ENCODE peak calls at places on chromosomes 12 and 14, in seven cellular contexts. H is pancreas, K is cardiac fibroblast, F is mucosa of descending colon, R is AG04450, C is right lobe of liver, Y is AG04449. Q is an unnamed sample.

GRCh38 chr12:3700861-3701260 is 52.0 kb downstream of the CRACR2A start:
- DNase-seq in H (no peak), F (no peak), R (peak), K (peak), Y (peak), C (no peak), Q (peak)

GRCh38 chr12:119578112-119578511 is 15.5 kb upstream of the TMEM233 start:
- DNase-seq in R (no peak), H (no peak), C (no peak), K (peak), Y (no peak), F (no peak), Q (no peak)

GRCh38 chr14:88588081-88588480 is 25.2 kb downstream of the ZC3H14 start:
- DNase-seq in H (no peak), Y (no peak), F (no peak), K (no peak), R (no peak), C (no peak), Q (no peak)

GRCh38 chr12:107385518-107385917 is 292.2 kb upstream of the CRY1 start:
- DNase-seq in F (no peak), Y (no peak), K (peak), H (no peak), R (no peak), C (no peak), Q (no peak)

GRCh38 chr12:3329361-3329760 is 161.6 kb upstream of the PRMT8 start:
- DNase-seq in K (no peak), Y (no peak), H (no peak), C (no peak), F (no peak), R (no peak), Q (no peak)

GRCh38 chr14:95500772-95501401 is 15.6 kb downstream of the SYNE3 start:
- DNase-seq in F (no peak), K (peak), Y (no peak), C (no peak), R (peak), H (no peak), Q (peak)

GRCh38 chr14:52020866-52021717 is 31.7 kb downstream of the RTRAF start:
- DNase-seq in Y (no peak), K (peak), H (no peak), F (peak), R (no peak), C (no peak), Q (no peak)

GRCh38 chr12:21894792-21895392 is 46.3 kb downstream of the ABCC9 start:
- DNase-seq in R (no peak), Y (no peak), K (no peak), C (peak), H (no peak), F (no peak), Q (no peak)

GRCh38 chr12:54141534-54142475 is 47.0 kb downstream of the SMUG1 start:
- DNase-seq in R (no peak), Y (peak), C (no peak), K (peak), F (no peak), H (no peak), Q (no peak)

GRCh38 chr12:119072463-119072862 is 91.1 kb downstream of the SRRM4 start:
- DNase-seq in C (no peak), Y (no peak), R (no peak), H (no peak), F (no peak), K (no peak), Q (no peak)

GRCh38 chr12:65598688-65599087 is 225.6 kb upstream of the HMGA2 start:
- DNase-seq in C (no peak), R (no peak), H (no peak), F (no peak), K (no peak), Y (no peak), Q (no peak)

GRCh38 chr12:43675048-43675904 is 83.3 kb downstream of the PUS7L start:
- DNase-seq in F (no peak), Y (no peak), K (no peak), R (no peak), H (no peak), C (no peak), Q (no peak)

GRCh38 chr12:90102957-90103652 is 394.5 kb upstream of the ATP2B1 start:
- DNase-seq in H (no peak), R (no peak), C (no peak), K (peak), Y (no peak), F (peak), Q (peak)

GRCh38 chr12:103373088-103373523 is 122.7 kb downstream of the C12orf42 start:
- DNase-seq in Y (no peak), H (no peak), F (peak), K (no peak), R (no peak), C (no peak), Q (no peak)

GRCh38 chr14:89618309-89618708 is 201.3 kb upstream of the FOXN3 start:
- DNase-seq in R (no peak), F (peak), H (no peak), C (peak), Y (no peak), K (peak), Q (no peak)

GRCh38 chr12:52147983-52148540 is 43.8 kb downstream of the KRT80 start:
- DNase-seq in Y (no peak), R (no peak), C (no peak), F (no peak), H (no peak), K (peak), Q (no peak)

GRCh38 chr12:42141981-42142606 is 2.6 kb downstream of the GXYLT1 start:
- DNase-seq in Y (no peak), F (no peak), C (no peak), K (no peak), H (no peak), R (no peak), Q (no peak)

GRCh38 chr12:68532204-68532886 is 78.4 kb upstream of the RAP1B start:
- DNase-seq in H (no peak), F (no peak), K (peak), Y (no peak), C (no peak), R (no peak), Q (no peak)

GRCh38 chr12:116245189-116245588 is 32.3 kb downstream of the MED13L start:
- DNase-seq in F (no peak), R (no peak), Y (no peak), K (no peak), C (no peak), H (no peak), Q (no peak)

GRCh38 chr12:77973579-77973978 is 142.9 kb downstream of the NAV3 start:
- DNase-seq in H (no peak), R (no peak), F (no peak), K (no peak), C (no peak), Y (no peak), Q (no peak)

GRCh38 chr14:74242055-74243042 is 3.1 kb downstream of the VSX2 start:
- DNase-seq in R (no peak), K (no peak), C (no peak), Y (no peak), F (no peak), H (no peak), Q (no peak)

GRCh38 chr14:75494898-75495297 is 27.4 kb upstream of the BATF start:
- DNase-seq in K (peak), H (no peak), C (no peak), R (no peak), Y (no peak), F (no peak), Q (no peak)

GRCh38 chr14:69643430-69644200 is 32.2 kb downstream of the SUSD6 start:
- DNase-seq in F (peak), C (peak), Y (no peak), K (peak), R (no peak), H (peak), Q (peak)

GRCh38 chr12:53498235-53498630 is 1.0 kb downstream of the MAP3K12 start:
- DNase-seq in H (no peak), F (no peak), Y (no peak), R (no peak), C (no peak), K (no peak), Q (no peak)

GRCh38 chr14:28240909-28241308 is 525.7 kb upstream of the FOXG1 start:
- DNase-seq in Y (no peak), F (no peak), K (no peak), H (no peak), R (no peak), C (no peak), Q (no peak)

GRCh38 chr14:29536886-29537511 is 390.6 kb downstream of the PRKD1 start:
- DNase-seq in H (no peak), C (no peak), K (peak), R (no peak), F (no peak), Y (no peak), Q (peak)

GRCh38 chr14:96083667-96084320 is 44.6 kb downstream of the C14orf132 start:
- DNase-seq in R (no peak), F (no peak), Y (no peak), C (peak), H (peak), K (no peak), Q (no peak)

GRCh38 chr14:105195533-105196227 is 14.6 kb upstream of the NUDT14 start:
- DNase-seq in F (no peak), R (no peak), Y (no peak), H (no peak), C (no peak), K (no peak), Q (no peak)

GRCh38 chr12:131892711-131893604 is 1.5 kb upstream of the ULK1 start:
- DNase-seq in F (no peak), C (no peak), Y (no peak), H (no peak), K (no peak), R (no peak), Q (no peak)

GRCh38 chr12:108231109-108231905 is 102.2 kb downstream of the WSCD2 start:
- DNase-seq in H (no peak), Y (no peak), F (no peak), K (no peak), R (no peak), C (no peak), Q (no peak)

GRCh38 chr14:64201296-64201695 is 92.9 kb downstream of the ESR2 start:
- DNase-seq in H (no peak), C (no peak), K (no peak), F (no peak), Y (no peak), R (no peak), Q (no peak)

GRCh38 chr12:127280393-127281275 is 986.3 kb upstream of the TMEM132C start:
- DNase-seq in Y (no peak), F (peak), H (peak), R (no peak), K (no peak), C (peak), Q (no peak)

GRCh38 chr14:23568600-23569310 is 1.2 kb upstream of the AP1G2 start:
- DNase-seq in Y (no peak), F (peak), R (no peak), C (no peak), H (no peak), K (no peak), Q (no peak)

GRCh38 chr12:46380397-46380796 is 7.8 kb upstream of the SLC38A2 start:
- DNase-seq in H (no peak), F (no peak), C (no peak), R (no peak), K (no peak), Y (no peak), Q (no peak)

GRCh38 chr12:46379352-46379751 is 6.8 kb upstream of the SLC38A2 start:
- DNase-seq in K (peak), Y (no peak), C (no peak), R (no peak), F (no peak), H (no peak), Q (no peak)

GRCh38 chr12:46382425-46382973 is 9.9 kb upstream of the SLC38A2 start:
- DNase-seq in H (peak), C (peak), F (peak), K (peak), R (no peak), Y (no peak), Q (no peak)

GRCh38 chr12:46382974-46383653 is 10.5 kb upstream of the SLC38A2 start:
- DNase-seq in C (peak), F (peak), K (peak), Y (no peak), R (peak), H (peak), Q (peak)

DNA sequence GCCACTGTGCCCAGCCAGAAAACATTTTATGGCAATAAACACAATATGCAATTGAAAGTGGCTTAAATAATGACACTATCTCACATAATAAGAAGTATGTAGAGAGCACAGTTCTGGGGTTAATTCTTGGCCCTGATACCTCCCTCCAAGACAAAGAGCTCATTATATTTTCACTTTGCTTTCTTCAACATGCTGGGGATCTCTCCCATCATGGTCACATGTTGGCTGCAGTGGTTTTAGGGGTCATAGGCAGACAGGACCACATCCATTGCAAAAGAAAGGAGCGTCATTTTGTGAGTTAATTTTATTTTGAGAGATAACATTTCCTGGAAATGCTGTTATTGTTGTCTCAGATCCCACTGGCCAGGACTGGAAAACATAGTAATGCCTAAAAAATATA is 8.3 kb upstream of the SLC38A2 start:
- DNase-seq in R (no peak), F (no peak), C (no peak), H (no peak), K (no peak), Y (no peak), Q (no peak)
- H3K4me3 ChIP-seq in R (no peak), F (no peak), C (no peak), H (no peak), K (no peak), Y (no peak), Q (no peak)

GRCh38 chr12:104602426-104602825 is 145.7 kb downstream of the CHST11 start:
- DNase-seq in F (no peak), Y (no peak), H (no peak), R (no peak), C (no peak), K (peak), Q (no peak)
- TF ChIP-seq CTCF in F (no peak), Y (no peak), H (no peak), R (no peak), C (no peak), K (no peak), Q (no peak)

DNA sequence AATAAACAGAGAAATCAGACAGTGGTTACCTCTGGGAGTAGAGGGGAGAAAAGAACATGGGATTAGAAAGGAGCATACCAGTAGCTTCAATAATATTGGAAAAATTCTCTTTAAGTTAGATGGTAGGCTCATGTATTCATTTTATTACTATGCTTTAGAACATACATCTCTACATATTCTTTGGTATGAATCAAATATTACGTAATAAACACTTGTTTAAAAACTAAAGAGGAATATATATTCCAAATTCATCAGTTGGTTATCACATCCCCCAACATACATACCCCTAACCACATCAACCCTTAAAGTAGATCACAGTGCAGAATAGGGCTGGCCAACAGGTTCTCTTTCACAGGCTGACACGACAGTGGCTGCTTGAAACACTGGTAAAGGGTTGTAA is 5.6 kb downstream of the RPAP3 start:
- DNase-seq in R (no peak), C (no peak), K (no peak), F (no peak), Y (no peak), H (no peak), Q (no peak)
- H3K4me3 ChIP-seq in R (no peak), C (no peak), K (no peak), F (no peak), Y (no peak), H (no peak), Q (no peak)

DNA sequence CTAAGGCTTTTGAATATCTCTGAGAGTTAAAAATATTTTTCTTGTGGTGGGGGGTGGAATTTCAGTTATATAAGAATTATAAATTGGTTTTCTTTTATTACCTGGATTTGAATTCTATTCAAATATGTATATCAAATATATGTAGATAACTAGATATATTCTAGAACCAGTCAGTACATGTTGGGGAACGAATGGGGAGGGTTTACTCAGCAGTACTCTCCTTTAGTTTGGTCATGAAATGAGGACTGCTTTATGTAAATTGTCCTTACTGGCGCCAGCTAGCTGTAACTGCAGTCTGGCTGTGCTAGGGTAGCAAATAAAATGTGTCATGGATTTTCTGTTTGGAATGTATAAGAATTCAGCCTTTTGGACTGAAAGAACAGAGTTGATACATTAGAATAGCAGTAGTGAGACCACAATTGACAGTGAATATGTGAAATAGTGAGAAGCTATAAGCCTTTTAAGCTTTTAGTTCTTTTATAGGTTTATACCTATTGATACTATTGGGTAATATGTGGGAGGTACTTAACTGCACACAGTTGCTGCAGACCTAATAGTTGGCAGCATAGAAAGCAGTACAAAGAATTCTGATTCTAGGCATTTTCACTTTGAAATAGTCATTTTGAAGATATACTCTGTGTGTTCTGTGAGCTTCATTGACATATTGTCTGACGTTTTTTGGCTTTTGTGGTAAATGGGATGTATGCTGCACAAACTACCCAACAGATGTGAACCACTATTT is 29.0 kb downstream of the ATF7IP start:
- DNase-seq in K (peak), Y (peak), C (no peak), F (peak), R (peak), H (peak), Q (peak)
- TF ChIP-seq CTCF in K (peak), Y (no peak), C (peak), F (no peak), R (no peak), H (no peak), Q (no peak)

GRCh38 chr12:89019439-89020120 is 332.7 kb downstream of the DUSP6 start:
- DNase-seq in H (peak), Y (peak), K (peak), F (peak), R (peak), C (peak), Q (peak)
- H3K4me3 ChIP-seq in H (peak), Y (peak), K (peak), F (no peak), R (peak), C (peak), Q (peak)

DNA sequence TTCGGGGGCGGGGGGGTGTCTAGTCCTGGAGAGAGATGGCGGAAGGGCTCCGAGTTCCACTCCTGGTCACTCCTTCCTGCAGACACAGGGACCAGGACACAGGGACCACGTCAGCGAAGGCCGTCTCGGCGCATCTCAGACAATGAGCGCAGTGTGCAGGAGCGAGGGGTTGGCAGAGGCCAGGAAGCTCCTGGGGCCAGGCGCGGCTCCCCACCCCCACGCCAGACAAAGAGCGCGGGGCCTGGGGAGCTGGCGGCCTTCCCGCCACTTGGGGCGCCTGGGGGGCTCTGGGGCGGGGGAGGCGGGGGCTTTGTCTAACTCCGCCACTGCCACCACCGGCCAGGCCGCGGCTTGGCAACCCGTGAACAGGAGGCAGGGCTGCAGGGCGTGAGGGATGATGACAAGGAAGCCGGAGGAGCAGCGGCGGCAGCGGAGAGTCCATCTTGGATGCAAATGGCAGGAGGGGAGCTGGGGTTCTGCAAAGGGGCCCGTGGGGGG is 2.2 kb downstream of the CDK2AP1 start:
- DNase-seq in R (no peak), F (peak), H (peak), Y (no peak), K (peak), C (peak), Q (peak)
- TF ChIP-seq CTCF in R (no peak), F (no peak), H (no peak), Y (peak), K (no peak), C (no peak), Q (no peak)

GRCh38 chr12:26113194-26113654 is 11.6 kb downstream of the BHLHE41 start:
- DNase-seq in C (peak), K (no peak), R (no peak), F (peak), Y (no peak), H (peak), Q (no peak)
- H3K4me3 ChIP-seq in C (peak), K (no peak), R (no peak), F (no peak), Y (peak), H (peak), Q (no peak)

GRCh38 chr14:101557811-101558738 is 3.2 kb upstream of the DIO3 start:
- DNase-seq in F (no peak), C (no peak), H (peak), Y (no peak), K (no peak), R (no peak), Q (no peak)
- TF ChIP-seq CTCF in F (no peak), C (peak), H (no peak), Y (no peak), K (no peak), R (no peak), Q (peak)

GRCh38 chr14:62209287-62209899 is 447.2 kb downstream of the SNAPC1 start:
- DNase-seq in K (peak), H (no peak), C (no peak), F (no peak), Y (peak), R (peak), Q (peak)

DNA sequence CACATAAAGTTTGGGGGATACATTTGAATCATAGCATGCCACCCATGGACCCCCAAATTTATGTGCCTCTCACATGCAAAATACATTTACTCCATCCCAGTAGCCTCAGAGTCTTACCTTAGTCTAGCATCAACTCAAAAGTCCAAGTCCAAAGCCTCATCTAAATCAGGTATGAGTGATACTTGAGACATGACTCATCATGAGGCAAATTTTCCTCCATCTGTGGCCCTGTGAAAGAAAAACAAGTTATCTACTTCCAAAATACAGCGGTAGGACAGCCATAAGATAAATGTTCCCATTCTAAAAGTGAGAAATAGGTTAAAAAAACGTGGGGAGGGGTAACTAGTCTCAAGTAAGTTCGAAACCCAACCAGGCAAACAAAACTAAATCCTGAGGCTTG is 444.2 kb downstream of the SNAPC1 start:
- DNase-seq in K (no peak), H (no peak), F (no peak), Y (no peak), R (no peak), C (no peak), Q (no peak)
- H3K4me3 ChIP-seq in K (no peak), H (no peak), F (no peak), Y (no peak), R (no peak), C (no peak), Q (no peak)